ENCODE peak calls at places on chromosome 22, in nine cellular contexts. O is GM18507, P is mesenchymal stem cell, B is RWPE1, S is GF-D8, W is AML-193, V is cardiac muscle cell, E is ecto neural progenitor cell, M is uterus. Z is an unnamed sample.

GRCh38 chr22:20834206-20834605 is 24.4 kb downstream of the PI4KA start:
- DNase-seq in O (no peak), P (no peak), B (no peak), S (no peak), W (no peak), V (no peak), E (no peak), M (no peak), Z (no peak)

GRCh38 chr22:23386822-23387580 is 193.1 kb downstream of the IGLL1 start:
- DNase-seq in O (no peak), P (no peak), B (no peak), S (no peak), W (no peak), V (no peak), E (no peak), M (no peak), Z (no peak)

GRCh38 chr22:36461665-36462474 is 19.6 kb downstream of the TXN2 start:
- DNase-seq in O (no peak), P (peak; percentile 94), B (peak; percentile 62), S (no peak), W (no peak), V (peak; percentile 80), E (no peak), M (peak; percentile 75), Z (no peak)

GRCh38 chr22:23070418-23071162 is at the start of gene GNAZ:
- DNase-seq in O (no peak), P (no peak), B (no peak), S (no peak), W (no peak), V (peak; percentile 30), E (peak; percentile 79), M (peak; percentile 19), Z (no peak)

GRCh38 chr22:37569009-37569920 is 9.0 kb downstream of the CDC42EP1 start:
- DNase-seq in O (no peak), P (no peak), B (no peak), S (no peak), W (no peak), V (no peak), E (no peak), M (no peak), Z (no peak)

GRCh38 chr22:31488988-31489617 is 539 bp downstream of the EIF4ENIF1 start:
- DNase-seq in O (no peak), P (peak; percentile 55), B (no peak), S (no peak), W (no peak), V (peak; percentile 74), E (peak; percentile 68), M (peak; percentile 22), Z (peak; percentile 21)

GRCh38 chr22:46060292-46061123 is 83.5 kb upstream of the WNT7B start:
- DNase-seq in O (no peak), P (no peak), B (no peak), S (no peak), W (no peak), V (no peak), E (no peak), M (peak; percentile 19), Z (no peak)

GRCh38 chr22:43174941-43175531 is 11.9 kb downstream of the TTLL12 start:
- DNase-seq in O (no peak), P (no peak), B (no peak), S (no peak), W (no peak), V (no peak), E (no peak), M (no peak), Z (no peak)

GRCh38 chr22:42925598-42925997 is 68.5 kb upstream of the ARFGAP3 start:
- DNase-seq in O (no peak), P (no peak), B (no peak), S (peak; percentile 74), W (no peak), V (no peak), E (no peak), M (no peak), Z (no peak)

GRCh38 chr22:44622147-44622427 is 79.9 kb upstream of the PRR5 start:
- DNase-seq in O (no peak), P (no peak), B (no peak), S (no peak), W (no peak), V (no peak), E (peak; percentile 81), M (no peak), Z (no peak)

GRCh38 chr22:17477401-17477833 is 85.9 kb upstream of the SLC25A18 start:
- DNase-seq in O (no peak), P (no peak), B (no peak), S (no peak), W (peak; percentile 2), V (peak; percentile 26), E (no peak), M (peak; percentile 43), Z (peak; percentile 80)

GRCh38 chr22:48277868-48278581 is 1515.6 kb downstream of the TBC1D22A start:
- DNase-seq in O (no peak), P (no peak), B (no peak), S (no peak), W (no peak), V (no peak), E (no peak), M (no peak), Z (no peak)

GRCh38 chr22:25208328-25208727 is 8.7 kb downstream of the CRYBB3 start:
- DNase-seq in O (no peak), P (no peak), B (no peak), S (no peak), W (no peak), V (no peak), E (no peak), M (no peak), Z (no peak)

GRCh38 chr22:46547883-46548244 is 10.4 kb upstream of the CELSR1 start:
- DNase-seq in O (no peak), P (peak; percentile 94), B (no peak), S (no peak), W (peak; percentile 18), V (no peak), E (no peak), M (peak; percentile 51), Z (no peak)

GRCh38 chr22:46881373-46882118 is 119.1 kb downstream of the TBC1D22A start:
- DNase-seq in O (no peak), P (peak; percentile 6), B (peak; percentile 2), S (no peak), W (no peak), V (no peak), E (no peak), M (no peak), Z (no peak)

GRCh38 chr22:33570110-33570509 is 350.2 kb downstream of the LARGE1 start:
- DNase-seq in O (no peak), P (no peak), B (no peak), S (no peak), W (no peak), V (no peak), E (no peak), M (no peak), Z (no peak)

GRCh38 chr22:21634081-21634480 is 1.5 kb downstream of the CCDC116 start:
- DNase-seq in O (no peak), P (no peak), B (no peak), S (no peak), W (no peak), V (no peak), E (no peak), M (no peak), Z (no peak)

GRCh38 chr22:39388261-39389011 is 11.1 kb upstream of the TAB1 start:
- DNase-seq in O (peak; percentile 89), P (peak; percentile 88), B (peak; percentile 78), S (no peak), W (peak; percentile 4), V (peak; percentile 97), E (peak; percentile 95), M (peak; percentile 83), Z (peak; percentile 35)

GRCh38 chr22:28282346-28282745 is 363.3 kb upstream of the PITPNB start:
- DNase-seq in O (no peak), P (peak; percentile 24), B (no peak), S (no peak), W (peak; percentile 44), V (no peak), E (no peak), M (no peak), Z (no peak)

GRCh38 chr22:28547132-28547842 is 132.4 kb downstream of the TTC28 start:
- DNase-seq in O (no peak), P (peak; percentile 4), B (no peak), S (no peak), W (no peak), V (no peak), E (no peak), M (no peak), Z (no peak)

GRCh38 chr22:48451891-48452290 is 1375.8 kb downstream of the BRD1 start:
- DNase-seq in O (no peak), P (no peak), B (no peak), S (no peak), W (no peak), V (no peak), E (no peak), M (no peak), Z (no peak)

GRCh38 chr22:35531695-35532094 is 8.9 kb upstream of the RASD2 start:
- DNase-seq in O (no peak), P (no peak), B (no peak), S (no peak), W (no peak), V (no peak), E (no peak), M (no peak), Z (no peak)

GRCh38 chr22:37223965-37224551 is 11.8 kb upstream of the SSTR3 start:
- DNase-seq in O (no peak), P (no peak), B (no peak), S (no peak), W (no peak), V (no peak), E (no peak), M (no peak), Z (no peak)

GRCh38 chr22:29313126-29314071 is 2.1 kb downstream of the RASL10A start:
- DNase-seq in O (no peak), P (peak; percentile 10), B (no peak), S (no peak), W (no peak), V (no peak), E (peak; percentile 75), M (no peak), Z (peak; percentile 38)

GRCh38 chr22:22823126-22823804 is 64.4 kb upstream of the IGLL5 start:
- DNase-seq in O (no peak), P (no peak), B (no peak), S (peak; percentile 25), W (no peak), V (no peak), E (no peak), M (no peak), Z (no peak)

GRCh38 chr22:30574095-30574981 is at the start of gene GAL3ST1:
- DNase-seq in O (no peak), P (no peak), B (no peak), S (no peak), W (no peak), V (peak; percentile 53), E (peak; percentile 62), M (no peak), Z (no peak)

GRCh38 chr22:30013201-30013600 is 67.1 kb upstream of the HORMAD2 start:
- DNase-seq in O (no peak), P (no peak), B (no peak), S (no peak), W (no peak), V (no peak), E (no peak), M (no peak), Z (no peak)

GRCh38 chr22:38244106-38244505 is 28.7 kb downstream of the TMEM184B start:
- DNase-seq in O (no peak), P (no peak), B (no peak), S (no peak), W (no peak), V (no peak), E (no peak), M (no peak), Z (no peak)

GRCh38 chr22:45212306-45212709 is 28.4 kb downstream of the KIAA0930 start:
- DNase-seq in O (no peak), P (peak; percentile 98), B (peak; percentile 66), S (no peak), W (no peak), V (peak; percentile 53), E (no peak), M (peak; percentile 73), Z (no peak)

GRCh38 chr22:41578818-41579217 is 10.8 kb downstream of the PMM1 start:
- DNase-seq in O (no peak), P (no peak), B (no peak), S (no peak), W (no peak), V (no peak), E (no peak), M (no peak), Z (no peak)

GRCh38 chr22:36741204-36741793 is 34.6 kb downstream of the IFT27 start:
- DNase-seq in O (no peak), P (peak; percentile 12), B (no peak), S (no peak), W (no peak), V (no peak), E (no peak), M (no peak), Z (no peak)